ENCODE peak calls at places on chromosomes 11 and 22, in eight cellular contexts. M is naive thymus-derived CD4-positive, alpha-beta T cell; I is lower lobe of right lung; C is Peyer's patch; R is CD4-positive, alpha-beta T cell; G is mammary epithelial cell; A is heart left ventricle; Z is cardiac muscle cell. V is an unnamed sample. For H3K27me3, the result is how much of the 10 kb centered on the place peaks cover.

GRCh38 chr11:11569936-11570491 is 51.8 kb downstream of the GALNT18 start:
- DNase-seq in C (no peak), I (peak), A (peak), Z (peak), R (no peak), M (no peak), G (peak), V (no peak)

GRCh38 chr11:96075532-96075959 is 151.6 kb upstream of the MTMR2 start:
- DNase-seq in G (peak), I (no peak), M (no peak), C (no peak), R (no peak), Z (no peak), A (no peak), V (no peak)

GRCh38 chr11:45896392-45897068 is 10.5 kb downstream of the FREY1 start:
- DNase-seq in G (no peak), R (no peak), C (no peak), M (no peak), I (no peak), Z (no peak), A (peak), V (peak)

GRCh38 chr11:128525411-128526243 is 61.7 kb downstream of the ETS1 start:
- DNase-seq in R (no peak), Z (no peak), G (peak), A (no peak), C (no peak), M (peak), I (no peak), V (no peak)

GRCh38 chr11:19117760-19118097 is 761 bp downstream of the ZDHHC13 start:
- DNase-seq in R (no peak), I (no peak), A (no peak), Z (peak), G (no peak), M (no peak), C (no peak), V (no peak)

GRCh38 chr11:44834846-44835245 is 108.1 kb downstream of the TSPAN18 start:
- DNase-seq in I (no peak), Z (no peak), G (no peak), A (no peak), R (no peak), M (no peak), C (no peak), V (no peak)

GRCh38 chr11:122440783-122441701 is 214.5 kb upstream of the UBASH3B start:
- DNase-seq in I (no peak), C (no peak), Z (peak), M (no peak), R (no peak), A (peak), G (no peak), V (no peak)

GRCh38 chr11:115761817-115762216 is 257.6 kb upstream of the CADM1 start:
- DNase-seq in M (no peak), G (no peak), Z (no peak), C (no peak), A (no peak), R (no peak), I (no peak), V (no peak)

DNA sequence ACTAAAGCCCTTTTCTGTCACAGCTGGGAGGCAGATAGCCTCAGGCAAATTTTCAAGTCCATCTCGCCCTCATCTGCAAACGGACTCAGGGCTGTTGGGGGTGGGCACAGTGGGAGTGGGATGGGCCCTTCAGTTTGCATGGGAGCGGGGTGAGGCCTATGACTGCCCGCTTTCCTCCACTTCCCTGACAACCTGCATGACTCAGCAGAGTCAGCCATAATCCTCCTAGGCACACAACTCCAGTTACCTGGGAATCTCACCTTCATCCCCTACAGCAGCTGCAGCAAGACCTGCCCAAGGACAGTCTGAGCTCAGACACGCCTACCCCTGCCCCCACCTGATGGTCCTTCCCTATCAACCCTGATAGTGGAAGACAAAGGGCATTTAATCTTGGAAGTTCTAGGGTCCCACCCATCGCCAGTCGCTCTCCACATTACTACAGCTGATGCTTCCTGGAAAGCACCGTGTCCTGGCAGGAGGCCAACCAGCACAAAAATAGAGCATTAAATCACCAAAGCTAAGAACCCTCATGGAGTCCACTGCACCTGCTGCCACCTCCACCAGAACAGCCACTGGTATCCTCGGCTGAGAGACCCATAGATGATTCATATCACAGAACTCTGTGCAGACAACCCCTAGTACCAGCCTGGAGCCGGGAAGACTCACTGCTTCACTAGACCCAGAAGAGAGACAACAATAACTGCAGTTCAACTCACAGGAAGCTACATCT is 319.3 kb downstream of the DCDC1 start:
- DNase-seq in I (no peak), A (no peak), G (no peak), M (no peak), R (no peak), Z (no peak), C (no peak), V (no peak)
- H3K27me3 ChIP-seq in I (under half), A (under half), G (under half), M (under half), R (under half), Z (under half), C (under half), V (under half)

GRCh38 chr11:131985769-131986393 is 615.5 kb downstream of the NTM start:
- DNase-seq in G (no peak), M (no peak), R (no peak), A (no peak), I (no peak), Z (no peak), C (no peak), V (no peak)
- H3K27me3 ChIP-seq in G (under half), M (under half), R (under half), A (under half), I (under half), Z (under half), C (under half), V (under half)

GRCh38 chr11:10303558-10304363 is 1.1 kb upstream of the ADM start:
- DNase-seq in I (peak), Z (peak), R (no peak), C (peak), M (peak), A (no peak), G (peak), V (no peak)

GRCh38 chr11:10305964-10306918 is 1.4 kb downstream of the ADM start:
- DNase-seq in A (peak), C (peak), G (peak), R (no peak), I (peak), M (no peak), Z (peak), V (peak)

GRCh38 chr11:10305262-10305963 is 540 bp downstream of the ADM start:
- DNase-seq in M (no peak), I (peak), Z (peak), C (peak), A (peak), R (no peak), G (peak), V (peak)

GRCh38 chr11:10302744-10303557 is 1.9 kb upstream of the ADM start:
- DNase-seq in G (peak), R (peak), Z (peak), I (peak), A (peak), M (peak), C (peak), V (peak)

GRCh38 chr11:10304495-10305261 is at the start of gene ADM:
- DNase-seq in R (no peak), M (peak), G (peak), Z (peak), C (peak), I (peak), A (peak), V (peak)
- H3K27me3 ChIP-seq in R (under half), M (under half), G (under half), Z (under half), C (under half), I (under half), A (under half), V (under half)

GRCh38 chr11:75655619-75656018 is 13.2 kb downstream of the MAP6 start:
- DNase-seq in G (no peak), I (no peak), A (no peak), R (no peak), Z (no peak), M (no peak), C (no peak), V (no peak)

GRCh38 chr11:75653532-75653931 is 15.3 kb downstream of the MAP6 start:
- DNase-seq in G (no peak), I (no peak), M (no peak), A (no peak), R (no peak), C (no peak), Z (no peak), V (no peak)

GRCh38 chr11:75652936-75653335 is 15.9 kb downstream of the MAP6 start:
- DNase-seq in C (no peak), R (no peak), A (no peak), Z (no peak), G (no peak), M (no peak), I (no peak), V (no peak)

GRCh38 chr11:75656044-75656726 is 12.7 kb downstream of the MAP6 start:
- DNase-seq in G (no peak), I (no peak), R (no peak), M (no peak), C (no peak), A (no peak), Z (no peak), V (no peak)

DNA sequence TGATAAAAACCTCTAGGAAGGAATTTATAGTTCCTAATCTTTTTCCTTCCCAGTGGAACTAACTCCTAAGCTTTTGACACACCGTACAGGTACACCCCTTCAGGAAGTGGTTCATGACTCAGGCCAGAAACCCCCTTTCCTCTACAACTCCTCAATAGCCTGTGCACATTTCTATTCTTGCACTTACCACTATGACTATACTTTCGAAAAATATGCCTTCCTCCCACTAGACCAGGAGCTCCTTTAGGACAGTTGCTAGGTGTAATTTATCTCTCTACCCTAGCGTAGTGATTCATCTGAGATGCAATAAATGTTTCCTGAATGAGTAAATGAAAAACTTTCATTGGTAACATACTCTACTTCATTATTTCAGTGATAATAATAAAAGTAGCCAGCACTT is 14.5 kb downstream of the MAP6 start:
- DNase-seq in R (no peak), C (no peak), I (no peak), A (no peak), M (no peak), Z (no peak), G (peak), V (no peak)
- H3K27me3 ChIP-seq in R (under half), C (under half), I (under half), A (under half), M (under half), Z (under half), G (under half), V (under half)

DNA sequence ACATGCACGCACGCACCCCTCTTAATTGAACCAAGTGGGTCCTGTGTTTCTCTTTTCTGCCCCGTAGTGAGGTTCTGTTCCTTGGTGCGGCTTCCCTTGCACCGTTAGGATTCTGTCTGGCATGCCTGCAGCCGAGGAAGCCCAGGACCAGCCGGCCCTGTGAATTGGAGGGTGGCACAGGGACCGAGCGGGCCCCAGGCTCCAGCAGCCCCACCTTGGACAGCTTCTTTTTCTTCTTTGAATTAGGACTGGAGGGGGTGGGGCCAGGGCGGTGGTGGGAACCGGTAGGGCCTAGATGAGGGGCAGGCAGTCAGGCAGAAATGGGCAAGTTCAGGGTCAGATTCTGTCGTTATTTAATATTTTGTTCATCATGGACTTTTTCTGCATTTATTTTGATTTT is 94.7 kb downstream of the MPPED1 start:
- DNase-seq in M (no peak), A (no peak), Z (no peak), I (peak), C (no peak), R (no peak), G (no peak), V (no peak)
- H3K27me3 ChIP-seq in M (under half), A (under half), Z (under half), I (under half), C (under half), R (under half), G (under half), V (under half)

DNA sequence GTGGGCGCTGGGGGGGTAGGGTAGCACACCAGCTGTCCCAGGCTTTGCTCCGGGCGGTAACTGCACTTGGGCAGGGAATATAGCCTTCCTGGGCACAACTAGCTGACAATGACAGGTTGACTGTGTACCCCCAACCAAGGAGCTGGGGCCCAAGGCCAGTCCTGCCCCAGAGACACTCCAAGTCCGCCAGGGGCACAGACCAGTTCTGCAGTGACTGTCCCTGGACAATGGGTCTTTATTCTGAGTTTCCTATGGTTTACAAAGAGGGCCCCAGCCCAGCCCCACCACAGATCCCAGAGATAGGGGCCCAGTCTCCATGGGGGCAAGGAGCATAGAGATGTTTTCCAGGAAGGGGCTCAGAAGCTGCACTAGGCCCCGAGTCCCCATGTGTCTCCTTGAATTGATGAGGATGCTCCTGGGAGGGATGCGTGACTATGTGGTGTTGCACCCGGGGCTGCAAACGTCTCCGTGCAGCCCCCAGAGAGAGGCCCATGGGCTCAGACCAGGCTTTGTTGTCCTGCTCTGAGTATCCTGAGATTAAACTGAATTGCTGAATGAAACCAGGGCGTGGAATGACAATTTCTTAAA is 48.4 kb downstream of the CD6 start:
- DNase-seq in R (no peak), Z (no peak), C (no peak), G (no peak), A (no peak), M (no peak), I (no peak), V (no peak)
- H3K27me3 ChIP-seq in R (under half), Z (under half), C (under half), G (under half), A (under half), M (under half), I (under half), V (under half)

DNA sequence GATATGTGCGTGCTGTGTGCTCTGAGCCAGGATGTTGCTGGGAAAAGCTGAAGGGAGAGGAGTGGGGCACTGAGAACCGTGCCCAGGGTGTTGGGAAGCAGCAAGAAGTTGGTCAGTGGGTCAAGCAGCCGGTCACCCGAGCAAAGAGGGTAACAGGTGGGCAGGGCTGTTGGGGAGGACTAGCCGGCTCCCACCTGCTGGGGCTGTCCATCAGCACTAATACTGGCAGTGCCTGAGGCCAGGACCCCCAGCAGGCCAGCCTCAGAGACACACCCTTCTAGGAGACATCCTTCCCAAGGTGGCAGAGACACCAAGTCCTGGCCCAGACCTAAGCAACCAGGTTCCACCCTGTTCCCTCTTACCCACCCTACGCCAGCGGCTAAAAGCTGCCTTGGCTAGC is 24.7 kb upstream of the MYOD1 start:
- DNase-seq in I (no peak), Z (no peak), M (no peak), A (no peak), G (no peak), C (no peak), R (no peak), V (no peak)
- H3K27me3 ChIP-seq in I (under half), Z (half or more), M (under half), A (under half), G (under half), C (under half), R (half or more), V (under half)

GRCh38 chr11:1219836-1220810 is 2.7 kb upstream of the MUC5B start:
- DNase-seq in R (no peak), M (no peak), I (peak), Z (peak), G (no peak), C (no peak), A (peak), V (no peak)

GRCh38 chr11:1218788-1219445 is 3.9 kb upstream of the MUC5B start:
- DNase-seq in C (no peak), M (no peak), Z (no peak), A (peak), G (no peak), R (no peak), I (peak), V (no peak)

GRCh38 chr11:1218256-1218787 is 4.5 kb upstream of the MUC5B start:
- DNase-seq in M (no peak), G (no peak), I (peak), Z (no peak), R (no peak), A (peak), C (no peak), V (no peak)

GRCh38 chr11:1220941-1221721 is 1.7 kb upstream of the MUC5B start:
- DNase-seq in R (no peak), G (no peak), M (no peak), C (no peak), A (peak), I (peak), Z (no peak), V (peak)

GRCh38 chr11:1219446-1219835 is 3.4 kb upstream of the MUC5B start:
- DNase-seq in C (no peak), M (no peak), R (no peak), G (no peak), I (peak), Z (no peak), A (peak), V (no peak)
- H3K27me3 ChIP-seq in C (under half), M (under half), R (under half), G (under half), I (half or more), Z (under half), A (half or more), V (under half)

V was measured in BE2C.